ENCODE peak calls at places on chromosome 11, in eight cellular contexts. Q, C, Y, X, M, E, H and W are unnamed samples.

GRCh38 chr11:18265949-18266348 is at the start of gene SAA1:
- DNase-seq in H (no peak), E (no peak), X (no peak), Y (no peak), M (no peak), C (no peak), Q (no peak), W (no peak)

GRCh38 chr11:66467756-66468155 is 1.1 kb downstream of the PELI3 start:
- DNase-seq in M (no peak), Q (no peak), C (no peak), Y (peak; percentile 78), X (no peak), H (no peak), E (no peak), W (no peak)

GRCh38 chr11:48051217-48051848 is 71.0 kb downstream of the PTPRJ start:
- DNase-seq in H (no peak), Q (no peak), X (no peak), C (no peak), E (no peak), M (no peak), Y (no peak), W (no peak)

GRCh38 chr11:2138075-2138435 is 1.1 kb downstream of the IGF2 start:
- DNase-seq in C (no peak), H (no peak), M (no peak), X (no peak), E (no peak), Q (no peak), Y (peak; percentile 48), W (no peak)

GRCh38 chr11:64120951-64121569 is 44.9 kb downstream of the MACROD1 start:
- DNase-seq in Y (peak; percentile 60), X (no peak), Q (peak; percentile 18), M (no peak), H (no peak), E (no peak), C (no peak), W (peak; percentile 75)

GRCh38 chr11:108881136-108881535 is 216.3 kb downstream of the DDX10 start:
- DNase-seq in Y (no peak), E (no peak), H (no peak), M (no peak), Q (no peak), X (no peak), C (no peak), W (no peak)

GRCh38 chr11:117930668-117931330 is 1.6 kb upstream of the TMPRSS13 start:
- DNase-seq in M (no peak), C (no peak), X (no peak), Y (peak; percentile 24), Q (no peak), H (no peak), E (no peak), W (no peak)

GRCh38 chr11:110337570-110338193 is 41.3 kb upstream of the RDX start:
- DNase-seq in H (no peak), M (peak; percentile 47), C (no peak), Y (no peak), Q (no peak), E (peak; percentile 33), X (peak; percentile 50), W (no peak)

GRCh38 chr11:7617032-7617431 is 56.3 kb downstream of the CYB5R2 start:
- DNase-seq in E (no peak), C (no peak), M (no peak), Q (no peak), X (no peak), H (no peak), Y (no peak), W (no peak)

GRCh38 chr11:42179211-42179610 is 719.8 kb upstream of the LRRC4C start:
- DNase-seq in M (no peak), X (no peak), Y (no peak), C (no peak), E (no peak), Q (no peak), H (no peak), W (no peak)

GRCh38 chr11:12167098-12167999 is 57.0 kb downstream of the MICAL2 start:
- DNase-seq in E (no peak), X (no peak), H (no peak), Q (peak; percentile 41), C (no peak), M (no peak), Y (no peak), W (peak; percentile 27)

GRCh38 chr11:70119502-70119901 is 41.4 kb downstream of the ANO1 start:
- DNase-seq in Y (no peak), C (no peak), M (no peak), Q (no peak), X (no peak), E (no peak), H (no peak), W (no peak)

GRCh38 chr11:66479741-66480115 is 506 bp upstream of the DPP3 start:
- DNase-seq in H (no peak), X (no peak), E (no peak), C (no peak), Q (no peak), M (no peak), Y (no peak), W (no peak)

GRCh38 chr11:8017894-8018741 is 31.0 kb downstream of the EIF3F start:
- DNase-seq in Y (no peak), E (no peak), H (no peak), Q (no peak), M (no peak), X (no peak), C (no peak), W (peak; percentile 37)

GRCh38 chr11:27421819-27422494 is 50.6 kb downstream of the LGR4 start:
- DNase-seq in H (no peak), E (no peak), Y (no peak), C (no peak), Q (no peak), X (no peak), M (no peak), W (no peak)

GRCh38 chr11:108592591-108593213 is 866 bp downstream of the EXPH5 start:
- DNase-seq in X (peak; percentile 40), E (no peak), C (no peak), H (no peak), Q (peak; percentile 15), Y (peak; percentile 58), M (no peak), W (peak; percentile 90)

GRCh38 chr11:100929377-100929776 is 200.2 kb downstream of the PGR start:
- DNase-seq in E (no peak), H (no peak), Q (peak; percentile 5), Y (no peak), M (no peak), C (no peak), X (no peak), W (no peak)

GRCh38 chr11:131370090-131370751 is at the start of gene NTM:
- DNase-seq in Y (no peak), M (no peak), C (no peak), H (no peak), X (no peak), Q (peak; percentile 21), E (no peak), W (peak; percentile 52)

GRCh38 chr11:47186937-47187681 is 875 bp upstream of the PACSIN3 start:
- DNase-seq in Q (no peak), H (no peak), M (no peak), X (peak; percentile 64), C (no peak), E (no peak), Y (peak; percentile 67), W (peak; percentile 86)

GRCh38 chr11:34351687-34352469 is 5.9 kb downstream of the ABTB2 start:
- DNase-seq in M (no peak), H (no peak), X (no peak), Y (no peak), E (no peak), Q (no peak), C (no peak), W (no peak)

GRCh38 chr11:64971421-64972233 is at the start of gene MAJIN:
- DNase-seq in M (peak; percentile 25), H (peak; percentile 76), X (peak; percentile 87), C (peak; percentile 73), E (no peak), Q (peak; percentile 92), Y (peak; percentile 90), W (peak; percentile 68)

GRCh38 chr11:96465537-96465936 is 75.7 kb downstream of the JRKL start:
- DNase-seq in H (no peak), M (no peak), Y (no peak), Q (no peak), C (no peak), X (no peak), E (no peak), W (no peak)

GRCh38 chr11:22465620-22466019 is 127.4 kb downstream of the SLC17A6 start:
- DNase-seq in C (no peak), E (no peak), Q (no peak), X (no peak), M (no peak), Y (no peak), H (no peak), W (no peak)

GRCh38 chr11:1006762-1007161 is 29.8 kb downstream of the MUC6 start:
- DNase-seq in Q (no peak), E (no peak), Y (no peak), X (no peak), C (no peak), M (no peak), H (no peak), W (no peak)